ENCODE peak calls at places on chromosomes 3 and 15, in ten cellular contexts. K, X, T, F, Z, U, Y, O, N and A are unnamed samples.

GRCh38 chr3:118536764-118537163 is 497.9 kb downstream of the IGSF11 start:
- DNase-seq in F (no peak), T (no peak), K (no peak), N (no peak), X (no peak), U (no peak), O (no peak), Z (no peak), Y (no peak), A (no peak)

GRCh38 chr3:159174715-159175390 is 373.0 kb downstream of the MFSD1 start:
- DNase-seq in X (no peak), U (no peak), Y (no peak), F (no peak), N (no peak), O (no peak), T (no peak), K (no peak), Z (no peak), A (no peak)

GRCh38 chr15:44662478-44663409 is 718 bp downstream of the SPG11 start:
- DNase-seq in U (peak), F (peak), N (peak), Z (peak), X (peak), K (peak), O (peak), T (peak), Y (peak), A (peak)

GRCh38 chr15:57570994-57571393 is 20.7 kb upstream of the MYZAP start:
- DNase-seq in O (no peak), Z (peak), F (peak), T (no peak), N (no peak), X (peak), U (no peak), Y (peak), K (no peak), A (peak)

GRCh38 chr3:120177151-120177550 is 82.9 kb upstream of the GSK3B start:
- DNase-seq in N (no peak), X (peak), K (no peak), Y (peak), F (peak), T (no peak), U (peak), O (no peak), Z (peak), A (peak)

GRCh38 chr3:16723994-16724393 is 118.8 kb upstream of the DAZL start:
- DNase-seq in K (no peak), X (peak), O (no peak), T (no peak), Y (no peak), F (peak), N (no peak), Z (peak), U (no peak), A (peak)

GRCh38 chr3:71358243-71358642 is 225.3 kb downstream of the FOXP1 start:
- DNase-seq in F (no peak), X (no peak), Y (no peak), Z (no peak), U (no peak), O (no peak), K (no peak), N (no peak), T (no peak), A (no peak)

GRCh38 chr3:11136871-11137626 is 17.2 kb upstream of the HRH1 start:
- DNase-seq in T (peak), Z (peak), Y (peak), N (peak), K (peak), U (peak), X (peak), F (peak), O (peak), A (peak)

GRCh38 chr3:17730318-17730967 is 12.0 kb downstream of the TBC1D5 start:
- DNase-seq in X (peak), T (no peak), Y (peak), K (no peak), O (no peak), N (no peak), U (no peak), F (peak), Z (peak), A (peak)

GRCh38 chr15:77722759-77723460 is 90.2 kb upstream of the LINGO1 start:
- DNase-seq in T (no peak), N (no peak), X (no peak), Z (no peak), Y (no peak), O (no peak), U (no peak), F (no peak), K (no peak), A (no peak)

GRCh38 chr3:134426660-134427181 is 52.5 kb upstream of the AMOTL2 start:
- DNase-seq in N (no peak), U (no peak), Z (peak), O (no peak), F (peak), K (no peak), X (peak), Y (no peak), T (no peak), A (peak)

GRCh38 chr15:66650433-66650832 is 51.6 kb upstream of the SMAD6 start:
- DNase-seq in F (no peak), X (no peak), K (peak), U (no peak), T (peak), N (no peak), Y (peak), Z (no peak), O (no peak), A (peak)

GRCh38 chr3:188389711-188390346 is 235.9 kb downstream of the LPP start:
- DNase-seq in Y (no peak), T (peak), X (no peak), K (peak), N (peak), Z (no peak), F (no peak), O (no peak), U (peak), A (no peak)

GRCh38 chr3:138256022-138256421 is 68.9 kb downstream of the ARMC8 start:
- DNase-seq in X (no peak), K (no peak), N (no peak), Z (no peak), Y (no peak), F (no peak), O (no peak), U (no peak), T (no peak), A (no peak)

GRCh38 chr15:67784057-67784781 is 41.1 kb upstream of the SKOR1 start:
- DNase-seq in F (no peak), T (no peak), Z (no peak), U (no peak), O (no peak), Y (no peak), K (no peak), N (no peak), X (no peak), A (no peak)

GRCh38 chr3:123405021-123405420 is 43.9 kb downstream of the ADCY5 start:
- DNase-seq in K (no peak), Z (no peak), X (no peak), N (no peak), T (no peak), O (no peak), F (no peak), U (no peak), Y (no peak), A (no peak)

GRCh38 chr3:122936335-122936734 is 91.2 kb downstream of the SEMA5B start:
- DNase-seq in X (no peak), Y (no peak), N (peak), U (peak), O (no peak), F (no peak), K (no peak), Z (no peak), T (no peak), A (no peak)

GRCh38 chr3:45343947-45344346 is 44.4 kb upstream of the LARS2 start:
- DNase-seq in T (no peak), N (no peak), K (no peak), Z (peak), U (no peak), X (no peak), O (no peak), Y (peak), F (peak), A (no peak)

GRCh38 chr15:46848704-46849103 is 868.6 kb upstream of the SEMA6D start:
- DNase-seq in T (no peak), Y (no peak), N (no peak), F (no peak), Z (no peak), X (no peak), U (no peak), O (no peak), K (no peak), A (peak)

GRCh38 chr3:24255414-24255813 is 239.2 kb downstream of the THRB start:
- DNase-seq in T (no peak), O (no peak), X (no peak), U (no peak), F (no peak), Y (no peak), Z (no peak), K (no peak), N (no peak), A (no peak)

GRCh38 chr15:85407421-85408269 is 27.2 kb downstream of the AKAP13 start:
- DNase-seq in T (no peak), O (no peak), X (peak), N (no peak), Z (peak), K (peak), Y (peak), F (peak), U (no peak), A (peak)

GRCh38 chr15:67253517-67254237 is 784 bp downstream of the AAGAB start:
- DNase-seq in X (no peak), F (peak), N (no peak), Z (peak), K (no peak), Y (no peak), O (no peak), T (no peak), U (no peak), A (peak)

GRCh38 chr3:99753268-99753975 is 64.2 kb upstream of the CMSS1 start:
- DNase-seq in X (peak), K (no peak), U (no peak), O (no peak), F (peak), Z (peak), N (peak), T (no peak), Y (peak), A (peak)

GRCh38 chr3:152331018-152331541 is 62.4 kb downstream of the MBNL1 start:
- DNase-seq in T (no peak), K (no peak), Y (peak), N (no peak), F (peak), O (no peak), X (peak), U (no peak), Z (peak), A (peak)

GRCh38 chr15:89439764-89440163 is 56.6 kb downstream of the RHCG start:
- DNase-seq in K (no peak), X (no peak), F (no peak), Z (no peak), O (no peak), T (no peak), N (no peak), Y (no peak), U (no peak), A (no peak)

GRCh38 chr3:31948255-31948654 is 32.8 kb downstream of the OSBPL10 start:
- DNase-seq in T (no peak), U (no peak), K (no peak), X (no peak), Z (no peak), F (no peak), N (no peak), Y (no peak), O (no peak), A (no peak)

GRCh38 chr3:14861031-14861430 is 42.3 kb downstream of the FGD5 start:
- DNase-seq in Y (no peak), O (no peak), Z (peak), K (no peak), F (no peak), X (no peak), N (no peak), T (no peak), U (no peak), A (no peak)

GRCh38 chr3:194984624-194985023 is 286.3 kb downstream of the XXYLT1 start:
- DNase-seq in U (no peak), O (no peak), Y (no peak), N (no peak), F (no peak), X (no peak), Z (no peak), K (no peak), T (no peak), A (no peak)
- H3K4me3 ChIP-seq in U (peak), O (peak), Y (no peak), N (peak), F (peak), X (peak), Z (peak), K (no peak), T (peak), A (no peak)

GRCh38 chr3:64117483-64117882 is 94.2 kb upstream of the PSMD6 start:
- DNase-seq in X (no peak), O (no peak), T (no peak), U (no peak), N (no peak), K (no peak), F (no peak), Y (no peak), Z (no peak), A (no peak)

GRCh38 chr3:64109438-64109837 is 86.1 kb upstream of the PSMD6 start:
- DNase-seq in N (peak), U (no peak), Y (peak), K (no peak), X (no peak), O (no peak), Z (peak), T (no peak), F (no peak), A (no peak)

GRCh38 chr3:64111083-64111482 is 87.8 kb upstream of the PSMD6 start:
- DNase-seq in F (no peak), K (no peak), Y (no peak), N (no peak), O (no peak), Z (no peak), X (no peak), U (no peak), T (no peak), A (no peak)

GRCh38 chr3:64111872-64112271 is 88.6 kb upstream of the PSMD6 start:
- DNase-seq in U (no peak), X (no peak), K (no peak), Y (no peak), O (no peak), N (no peak), Z (no peak), T (no peak), F (no peak), A (no peak)

GRCh38 chr3:64114651-64115050 is 91.4 kb upstream of the PSMD6 start:
- DNase-seq in O (no peak), F (no peak), N (no peak), Y (no peak), Z (no peak), U (no peak), K (no peak), T (no peak), X (no peak), A (no peak)
- TF ChIP-seq CTCF in O (no peak), F (no peak), N (no peak), Y (no peak), Z (no peak), U (no peak), K (no peak), T (no peak), X (no peak), A (no peak)

GRCh38 chr3:72769758-72770540 is 78.3 kb downstream of the SHQ1 start:
- DNase-seq in K (no peak), N (no peak), X (no peak), Y (no peak), T (no peak), U (no peak), Z (no peak), F (no peak), O (no peak), A (no peak)

GRCh38 chr3:72763751-72764440 is 84.3 kb downstream of the SHQ1 start:
- DNase-seq in Y (no peak), X (no peak), Z (no peak), K (no peak), O (no peak), U (no peak), T (no peak), F (no peak), N (no peak), A (no peak)

GRCh38 chr3:72766866-72767265 is 81.4 kb downstream of the SHQ1 start:
- DNase-seq in Y (no peak), U (no peak), O (no peak), N (no peak), T (no peak), F (no peak), X (no peak), Z (no peak), K (no peak), A (no peak)

GRCh38 chr3:72768976-72769375 is 79.3 kb downstream of the SHQ1 start:
- DNase-seq in Y (no peak), N (no peak), K (no peak), X (no peak), O (no peak), F (no peak), T (no peak), Z (no peak), U (no peak), A (no peak)

DNA sequence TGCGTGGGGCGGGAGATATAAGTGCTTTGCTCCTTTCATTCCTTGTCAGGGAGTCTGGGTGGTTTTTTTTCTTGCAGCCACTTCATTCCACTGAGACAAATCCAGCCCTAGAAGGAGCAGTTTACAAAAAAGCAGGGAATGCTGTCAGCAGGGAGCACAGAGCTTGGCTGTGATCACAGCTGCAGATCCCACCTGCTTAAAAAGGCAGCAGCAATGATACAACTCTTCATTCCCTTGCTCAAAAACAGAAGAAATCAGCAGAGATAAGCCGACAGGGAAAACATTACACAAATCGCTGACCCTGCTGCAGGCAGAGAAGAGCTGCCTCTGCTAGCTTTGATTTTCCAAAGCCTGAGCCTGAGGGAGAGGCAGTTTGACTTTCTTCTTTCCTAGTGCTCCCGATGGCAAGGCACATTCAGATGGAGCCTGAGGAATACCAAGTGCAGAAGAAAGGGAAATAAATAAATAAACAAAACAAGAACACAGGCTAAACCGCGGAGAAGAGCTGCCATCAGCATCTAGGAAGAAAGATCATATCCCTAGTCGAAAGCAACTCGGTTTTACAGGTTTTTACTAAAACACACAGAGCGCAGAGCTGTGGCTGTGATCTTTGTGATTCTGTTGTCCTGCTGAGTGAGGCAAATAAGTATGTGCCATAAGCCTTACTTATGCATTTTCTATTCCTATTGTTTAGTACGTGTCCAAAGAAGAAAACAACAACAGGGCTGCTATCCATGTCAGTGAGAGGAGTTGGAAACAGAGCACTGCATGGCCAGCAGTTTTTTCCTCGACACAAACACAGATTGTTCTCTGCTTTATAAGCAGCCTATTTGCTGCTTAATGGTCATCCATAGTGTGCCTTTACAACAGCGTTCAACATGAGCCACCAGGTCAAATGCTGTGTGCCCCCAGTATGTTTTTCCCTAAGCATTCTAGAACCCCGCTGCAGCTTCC is 80.0 kb downstream of the SHQ1 start:
- DNase-seq in F (no peak), U (no peak), N (no peak), X (no peak), Y (no peak), Z (no peak), T (no peak), O (no peak), K (no peak), A (no peak)
- H3K4me3 ChIP-seq in F (no peak), U (no peak), N (no peak), X (no peak), Y (no peak), Z (no peak), T (no peak), O (no peak), K (no peak), A (no peak)

GRCh38 chr3:195224980-195225580 is 45.9 kb downstream of the XXYLT1 start:
- DNase-seq in K (no peak), X (no peak), N (no peak), T (peak), U (no peak), F (no peak), Y (no peak), O (peak), Z (no peak), A (no peak)

GRCh38 chr3:195226445-195226844 is 44.5 kb downstream of the XXYLT1 start:
- DNase-seq in O (peak), X (no peak), T (peak), Z (no peak), N (no peak), F (no peak), U (no peak), K (no peak), Y (no peak), A (no peak)

GRCh38 chr3:195227871-195228270 is 43.1 kb downstream of the XXYLT1 start:
- DNase-seq in Y (no peak), Z (no peak), K (no peak), X (no peak), N (no peak), F (no peak), O (peak), T (peak), U (no peak), A (no peak)

GRCh38 chr3:195224156-195224979 is 46.6 kb downstream of the XXYLT1 start:
- DNase-seq in F (no peak), Y (no peak), N (no peak), K (no peak), Z (no peak), U (no peak), X (no peak), T (peak), O (peak), A (no peak)

GRCh38 chr3:195226900-195227447 is 44.0 kb downstream of the XXYLT1 start:
- DNase-seq in T (peak), Y (peak), K (no peak), O (peak), X (no peak), N (no peak), Z (peak), U (no peak), F (no peak), A (peak)
- TF ChIP-seq CTCF in T (no peak), Y (peak), K (no peak), O (peak), X (peak), N (no peak), Z (peak), U (no peak), F (peak), A (peak)

DNA sequence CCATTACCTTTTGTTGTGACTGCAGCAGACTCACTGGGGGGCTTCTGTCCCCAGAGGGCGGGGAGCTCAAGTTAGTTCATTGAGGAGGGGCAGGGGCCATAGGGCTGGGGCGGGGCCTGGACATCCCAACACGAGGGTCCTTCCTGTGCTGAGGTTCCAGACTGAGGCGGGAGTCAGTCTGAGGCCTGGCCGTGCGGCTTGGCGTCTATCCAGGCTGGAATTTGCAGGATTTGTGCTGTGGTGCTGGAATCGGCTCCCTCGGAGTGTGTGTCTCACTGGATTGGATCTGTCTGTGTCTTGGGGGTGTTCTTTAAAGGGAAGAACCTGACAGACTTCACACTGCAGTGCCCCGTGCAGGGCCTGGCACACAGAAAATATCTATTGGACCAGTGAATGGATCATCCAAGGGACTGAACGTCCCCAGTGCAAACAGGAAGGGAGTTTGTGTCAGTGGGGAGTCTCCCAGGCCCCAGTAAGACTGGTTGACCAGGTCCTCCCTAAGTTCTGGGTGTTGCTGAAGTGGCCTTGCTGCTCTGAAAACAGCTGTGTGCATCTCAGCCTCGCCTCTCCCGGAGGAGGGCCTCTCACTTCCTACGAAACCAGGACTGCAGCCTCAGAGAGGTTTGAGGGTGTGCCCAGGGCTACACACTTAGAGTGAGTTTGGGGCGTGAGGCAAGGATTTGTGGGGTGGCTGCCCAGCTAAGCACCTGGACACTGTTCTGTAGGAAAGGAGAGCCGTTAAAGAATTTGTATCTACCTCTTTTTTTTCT is 26.1 kb downstream of the GOLGA6L2 start:
- DNase-seq in T (peak), Y (no peak), U (no peak), F (peak), Z (peak), K (no peak), N (no peak), X (no peak), O (no peak), A (no peak)
- H3K4me3 ChIP-seq in T (no peak), Y (no peak), U (no peak), F (no peak), Z (no peak), K (no peak), N (no peak), X (no peak), O (no peak), A (no peak)

DNA sequence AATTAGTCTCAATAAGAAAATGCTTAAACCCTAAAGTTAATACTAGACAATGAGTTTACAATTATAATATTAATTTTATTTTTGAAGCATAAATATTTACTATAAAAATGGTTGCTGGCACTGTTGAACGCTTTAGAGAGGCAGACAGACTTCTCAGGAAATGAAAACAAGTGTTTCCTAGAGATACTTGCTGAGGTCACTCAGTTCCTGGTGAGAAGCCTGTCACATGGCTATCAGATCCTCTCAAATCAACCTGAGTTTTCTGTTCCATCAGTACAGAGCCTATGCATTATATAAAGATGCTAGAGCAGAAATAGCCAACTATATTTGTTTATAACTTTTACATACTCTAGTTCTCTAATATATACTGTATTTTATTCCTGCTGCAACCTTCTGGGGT is 109.2 kb downstream of the MYO5A start:
- DNase-seq in K (no peak), O (no peak), Y (no peak), T (no peak), F (no peak), Z (no peak), X (no peak), N (no peak), U (no peak), A (no peak)
- TF ChIP-seq CTCF in K (no peak), O (no peak), Y (no peak), T (no peak), F (no peak), Z (no peak), X (no peak), N (no peak), U (no peak), A (no peak)